ENCODE peak calls at places on chromosomes 16 and 17, in six cellular contexts. One of them, this sample, is unnamed.
A peak's percentile ranks its signal among the peaks of the same experiment; 100 is the strongest.

GRCh38 chr17:54256530-54256929 is 433.8 kb downstream of the KIF2B start:
- DNase-seq in EL: no peak
- DNase-seq in neural crest cell: no peak
- DNase-seq in HS-5: no peak
- DNase-seq in dermis blood vessel endothelial cell: no peak
- DNase-seq in heart left ventricle: no peak
- DNase-seq in this sample: no peak

GRCh38 chr16:82043680-82044584 is 8.9 kb downstream of the HSD17B2 start:
- DNase-seq in EL: peak; percentile 67
- DNase-seq in neural crest cell: no peak
- DNase-seq in HS-5: peak; percentile 61
- DNase-seq in dermis blood vessel endothelial cell: no peak
- DNase-seq in heart left ventricle: no peak
- DNase-seq in this sample: no peak

GRCh38 chr16:84967828-84968227 is 43.5 kb downstream of the ZDHHC7 start:
- DNase-seq in EL: no peak
- DNase-seq in neural crest cell: no peak
- DNase-seq in HS-5: no peak
- DNase-seq in dermis blood vessel endothelial cell: no peak
- DNase-seq in heart left ventricle: no peak
- DNase-seq in this sample: no peak

GRCh38 chr16:57070986-57071540 is 21.3 kb upstream of the CPNE2 start:
- DNase-seq in EL: no peak
- DNase-seq in neural crest cell: no peak
- DNase-seq in HS-5: no peak
- DNase-seq in dermis blood vessel endothelial cell: no peak
- DNase-seq in heart left ventricle: no peak
- DNase-seq in this sample: no peak

GRCh38 chr17:38896373-38896954 is 26.6 kb downstream of the LASP1 start:
- DNase-seq in EL: no peak
- DNase-seq in neural crest cell: no peak
- DNase-seq in HS-5: no peak
- DNase-seq in dermis blood vessel endothelial cell: peak; percentile 63
- DNase-seq in heart left ventricle: no peak
- DNase-seq in this sample: no peak

GRCh38 chr17:38587956-38588771 is 17.6 kb downstream of the SRCIN1 start:
- DNase-seq in EL: no peak
- DNase-seq in neural crest cell: no peak
- DNase-seq in HS-5: no peak
- DNase-seq in dermis blood vessel endothelial cell: no peak
- DNase-seq in heart left ventricle: no peak
- DNase-seq in this sample: no peak

GRCh38 chr17:289409-289808 is 63.2 kb downstream of the RPH3AL start:
- DNase-seq in EL: no peak
- DNase-seq in neural crest cell: no peak
- DNase-seq in HS-5: no peak
- DNase-seq in dermis blood vessel endothelial cell: no peak
- DNase-seq in heart left ventricle: no peak
- DNase-seq in this sample: no peak

GRCh38 chr17:39750131-39751015 is 12.6 kb downstream of the GRB7 start:
- DNase-seq in EL: no peak
- DNase-seq in neural crest cell: no peak
- DNase-seq in HS-5: no peak
- DNase-seq in dermis blood vessel endothelial cell: no peak
- DNase-seq in heart left ventricle: no peak
- DNase-seq in this sample: no peak

GRCh38 chr16:76207270-76207669 is 69.9 kb upstream of the CNTNAP4 start:
- DNase-seq in EL: no peak
- DNase-seq in neural crest cell: no peak
- DNase-seq in HS-5: no peak
- DNase-seq in dermis blood vessel endothelial cell: no peak
- DNase-seq in heart left ventricle: no peak
- DNase-seq in this sample: no peak

GRCh38 chr16:23835390-23836077 is at the start of gene PRKCB:
- DNase-seq in EL: peak; percentile 3
- DNase-seq in neural crest cell: peak; percentile 77
- DNase-seq in HS-5: no peak
- DNase-seq in dermis blood vessel endothelial cell: peak; percentile 35
- DNase-seq in heart left ventricle: peak; percentile 91
- DNase-seq in this sample: peak; percentile 76

GRCh38 chr16:70739389-70739788 is 53.5 kb upstream of the MTSS2 start:
- DNase-seq in EL: no peak
- DNase-seq in neural crest cell: no peak
- DNase-seq in HS-5: no peak
- DNase-seq in dermis blood vessel endothelial cell: no peak
- DNase-seq in heart left ventricle: no peak
- DNase-seq in this sample: no peak

GRCh38 chr16:747978-748746 is 7.4 kb upstream of the CIAO3 start:
- DNase-seq in EL: no peak
- DNase-seq in neural crest cell: no peak
- DNase-seq in HS-5: no peak
- DNase-seq in dermis blood vessel endothelial cell: no peak
- DNase-seq in heart left ventricle: no peak
- DNase-seq in this sample: no peak

GRCh38 chr17:77237232-77238008 is 96.7 kb downstream of the SEC14L1 start:
- DNase-seq in EL: no peak
- DNase-seq in neural crest cell: no peak
- DNase-seq in HS-5: no peak
- DNase-seq in dermis blood vessel endothelial cell: no peak
- DNase-seq in heart left ventricle: peak; percentile 2
- DNase-seq in this sample: no peak

GRCh38 chr17:77843878-77844260 is 114.6 kb upstream of the TNRC6C start:
- DNase-seq in EL: no peak
- DNase-seq in neural crest cell: no peak
- DNase-seq in HS-5: no peak
- DNase-seq in dermis blood vessel endothelial cell: no peak
- DNase-seq in heart left ventricle: no peak
- DNase-seq in this sample: no peak

GRCh38 chr16:89020925-89021595 is 44.1 kb upstream of the CBFA2T3 start:
- DNase-seq in EL: no peak
- DNase-seq in neural crest cell: no peak
- DNase-seq in HS-5: no peak
- DNase-seq in dermis blood vessel endothelial cell: no peak
- DNase-seq in heart left ventricle: peak; percentile 36
- DNase-seq in this sample: no peak

GRCh38 chr17:2120550-2121335 is 65.8 kb downstream of the HIC1 start:
- DNase-seq in EL: peak; percentile 17
- DNase-seq in neural crest cell: no peak
- DNase-seq in HS-5: no peak
- DNase-seq in dermis blood vessel endothelial cell: no peak
- DNase-seq in heart left ventricle: no peak
- DNase-seq in this sample: no peak

GRCh38 chr16:85593503-85594195 is 19.5 kb upstream of the GSE1 start:
- DNase-seq in EL: no peak
- DNase-seq in neural crest cell: no peak
- DNase-seq in HS-5: no peak
- DNase-seq in dermis blood vessel endothelial cell: no peak
- DNase-seq in heart left ventricle: no peak
- DNase-seq in this sample: no peak

GRCh38 chr17:42329025-42329976 is 41.0 kb downstream of the STAT5A start:
- DNase-seq in EL: peak; percentile 91
- DNase-seq in neural crest cell: peak; percentile 22
- DNase-seq in HS-5: peak; percentile 53
- DNase-seq in dermis blood vessel endothelial cell: peak; percentile 83
- DNase-seq in heart left ventricle: no peak
- DNase-seq in this sample: no peak

GRCh38 chr17:47810200-47810821 is 11.3 kb downstream of the OSBPL7 start:
- DNase-seq in EL: peak; percentile 89
- DNase-seq in neural crest cell: no peak
- DNase-seq in HS-5: peak; percentile 84
- DNase-seq in dermis blood vessel endothelial cell: peak; percentile 76
- DNase-seq in heart left ventricle: no peak
- DNase-seq in this sample: no peak

GRCh38 chr17:47995241-47995935 is 24.5 kb downstream of the CDK5RAP3 start:
- DNase-seq in EL: no peak
- DNase-seq in neural crest cell: peak; percentile 82
- DNase-seq in HS-5: no peak
- DNase-seq in dermis blood vessel endothelial cell: no peak
- DNase-seq in heart left ventricle: no peak
- DNase-seq in this sample: no peak

GRCh38 chr17:44935116-44935515 is 12.5 kb downstream of the KIF18B start:
- DNase-seq in EL: no peak
- DNase-seq in neural crest cell: no peak
- DNase-seq in HS-5: no peak
- DNase-seq in dermis blood vessel endothelial cell: no peak
- DNase-seq in heart left ventricle: peak; percentile 51
- DNase-seq in this sample: no peak

GRCh38 chr16:31713945-31714898 is 159.4 kb upstream of the ZNF267 start:
- DNase-seq in EL: peak; percentile 13
- DNase-seq in neural crest cell: peak; percentile 32
- DNase-seq in HS-5: no peak
- DNase-seq in dermis blood vessel endothelial cell: peak; percentile 25
- DNase-seq in heart left ventricle: no peak
- DNase-seq in this sample: no peak

GRCh38 chr16:67104061-67104460 is 5.7 kb upstream of the PHAF1 start:
- DNase-seq in EL: peak; percentile 50
- DNase-seq in neural crest cell: peak; percentile 7
- DNase-seq in HS-5: no peak
- DNase-seq in dermis blood vessel endothelial cell: peak; percentile 67
- DNase-seq in heart left ventricle: no peak
- DNase-seq in this sample: no peak

GRCh38 chr16:88442811-88443576 is 10.1 kb upstream of the ZFPM1 start:
- DNase-seq in EL: peak; percentile 66
- DNase-seq in neural crest cell: peak; percentile 81
- DNase-seq in HS-5: no peak
- DNase-seq in dermis blood vessel endothelial cell: peak; percentile 75
- DNase-seq in heart left ventricle: peak; percentile 90
- DNase-seq in this sample: peak; percentile 52

GRCh38 chr16:2237552-2238395 is 1.5 kb downstream of the DNASE1L2 start:
- DNase-seq in EL: no peak
- DNase-seq in neural crest cell: no peak
- DNase-seq in HS-5: no peak
- DNase-seq in dermis blood vessel endothelial cell: peak; percentile 15
- DNase-seq in heart left ventricle: no peak
- DNase-seq in this sample: no peak

GRCh38 chr17:1588781-1589585 is 26.4 kb upstream of the PITPNA start:
- DNase-seq in EL: no peak
- DNase-seq in neural crest cell: no peak
- DNase-seq in HS-5: no peak
- DNase-seq in dermis blood vessel endothelial cell: no peak
- DNase-seq in heart left ventricle: no peak
- DNase-seq in this sample: no peak